ENCODE peak calls at places on chromosomes 5 and 9, in five cellular contexts. One of them, this sample, is unnamed.
A peak's percentile ranks its signal among the peaks of the same experiment; 100 is the strongest.

GRCh38 chr9:22416692-22417060 is 29.9 kb upstream of the DMRTA1 start:
- DNase-seq in neuronal stem cell: no peak
- DNase-seq in astrocyte: peak; percentile 63
- DNase-seq in GM23338: peak; percentile 2
- DNase-seq in mammary epithelial cell: peak; percentile 25
- DNase-seq in this sample: no peak

GRCh38 chr9:121684381-121685145 is 33.1 kb downstream of the DAB2IP start:
- DNase-seq in astrocyte: no peak
- DNase-seq in neuronal stem cell: peak; percentile 35
- DNase-seq in GM23338: peak; percentile 90
- DNase-seq in mammary epithelial cell: no peak
- DNase-seq in this sample: peak; percentile 37

GRCh38 chr5:176388003-176388340 is 426 bp downstream of the NOP16 start:
- DNase-seq in neuronal stem cell: no peak
- DNase-seq in astrocyte: peak; percentile 3
- DNase-seq in GM23338: peak; percentile 69
- DNase-seq in mammary epithelial cell: peak; percentile 27
- DNase-seq in this sample: peak; percentile 18

GRCh38 chr5:75756991-75757390 is 39.8 kb upstream of the POC5 start:
- DNase-seq in neuronal stem cell: no peak
- DNase-seq in astrocyte: no peak
- DNase-seq in mammary epithelial cell: peak; percentile 6
- DNase-seq in GM23338: no peak
- DNase-seq in this sample: no peak

GRCh38 chr5:87282254-87282653 is 14.6 kb downstream of the RASA1 start:
- DNase-seq in mammary epithelial cell: no peak
- DNase-seq in astrocyte: no peak
- DNase-seq in neuronal stem cell: no peak
- DNase-seq in GM23338: no peak
- DNase-seq in this sample: peak; percentile 46

GRCh38 chr5:16788957-16789356 is 147.1 kb downstream of the MYO10 start:
- DNase-seq in GM23338: no peak
- DNase-seq in astrocyte: no peak
- DNase-seq in mammary epithelial cell: no peak
- DNase-seq in neuronal stem cell: no peak
- DNase-seq in this sample: no peak

GRCh38 chr5:139655727-139656271 is 7.7 kb downstream of the CXXC5 start:
- DNase-seq in astrocyte: no peak
- DNase-seq in GM23338: peak; percentile 67
- DNase-seq in neuronal stem cell: no peak
- DNase-seq in mammary epithelial cell: no peak
- DNase-seq in this sample: no peak

GRCh38 chr5:89313804-89314588 is 431.0 kb upstream of the MEF2C start:
- DNase-seq in neuronal stem cell: no peak
- DNase-seq in astrocyte: peak; percentile 99
- DNase-seq in mammary epithelial cell: peak; percentile 95
- DNase-seq in GM23338: no peak
- DNase-seq in this sample: peak; percentile 95

GRCh38 chr9:136334541-136334940 is 7.2 kb downstream of the GPSM1 start:
- DNase-seq in astrocyte: no peak
- DNase-seq in neuronal stem cell: no peak
- DNase-seq in mammary epithelial cell: no peak
- DNase-seq in GM23338: no peak
- DNase-seq in this sample: no peak

GRCh38 chr5:125377151-125377550 is 630.7 kb upstream of the ZNF608 start:
- DNase-seq in mammary epithelial cell: no peak
- DNase-seq in neuronal stem cell: no peak
- DNase-seq in GM23338: no peak
- DNase-seq in astrocyte: no peak
- DNase-seq in this sample: no peak

GRCh38 chr9:109463924-109464625 is 34.0 kb downstream of the PTPN3 start:
- DNase-seq in mammary epithelial cell: peak; percentile 83
- DNase-seq in GM23338: no peak
- DNase-seq in neuronal stem cell: no peak
- DNase-seq in astrocyte: no peak
- DNase-seq in this sample: no peak

GRCh38 chr9:128523199-128523925 is 18.8 kb downstream of the GLE1 start:
- DNase-seq in mammary epithelial cell: no peak
- DNase-seq in neuronal stem cell: no peak
- DNase-seq in GM23338: peak; percentile 26
- DNase-seq in astrocyte: peak; percentile 29
- DNase-seq in this sample: no peak

GRCh38 chr5:126884269-126884819 is 107.4 kb downstream of the LMNB1 start:
- DNase-seq in mammary epithelial cell: peak; percentile 91
- DNase-seq in neuronal stem cell: no peak
- DNase-seq in GM23338: no peak
- DNase-seq in astrocyte: peak; percentile 84
- DNase-seq in this sample: no peak

GRCh38 chr9:128113526-128114325 is 13.8 kb downstream of the PTGES2 start:
- DNase-seq in GM23338: no peak
- DNase-seq in mammary epithelial cell: no peak
- DNase-seq in neuronal stem cell: no peak
- DNase-seq in astrocyte: no peak
- DNase-seq in this sample: no peak

GRCh38 chr5:64384761-64385160 is 121.1 kb upstream of the RGS7BP start:
- DNase-seq in GM23338: peak; percentile 50
- DNase-seq in mammary epithelial cell: peak; percentile 4
- DNase-seq in neuronal stem cell: no peak
- DNase-seq in astrocyte: peak; percentile 20
- DNase-seq in this sample: peak; percentile 66

GRCh38 chr5:1386274-1386717 is 41.4 kb upstream of the CLPTM1L start:
- DNase-seq in GM23338: peak; percentile 80
- DNase-seq in astrocyte: peak; percentile 8
- DNase-seq in neuronal stem cell: peak; percentile 48
- DNase-seq in mammary epithelial cell: peak; percentile 15
- DNase-seq in this sample: peak; percentile 72

GRCh38 chr9:133535285-133535877 is 877 bp downstream of the ADAMTSL2 start:
- DNase-seq in astrocyte: no peak
- DNase-seq in GM23338: no peak
- DNase-seq in mammary epithelial cell: no peak
- DNase-seq in neuronal stem cell: no peak
- DNase-seq in this sample: no peak

GRCh38 chr9:133536080-133536479 is 1.6 kb downstream of the ADAMTSL2 start:
- DNase-seq in mammary epithelial cell: no peak
- DNase-seq in GM23338: no peak
- DNase-seq in astrocyte: no peak
- DNase-seq in neuronal stem cell: no peak
- DNase-seq in this sample: no peak

GRCh38 chr9:133533878-133534277 is 626 bp upstream of the ADAMTSL2 start:
- DNase-seq in GM23338: no peak
- DNase-seq in astrocyte: no peak
- DNase-seq in neuronal stem cell: no peak
- DNase-seq in mammary epithelial cell: no peak
- DNase-seq in this sample: no peak

GRCh38 chr9:133532937-133533668 is 1.4 kb upstream of the ADAMTSL2 start:
- DNase-seq in neuronal stem cell: peak; percentile 68
- DNase-seq in GM23338: peak; percentile 87
- DNase-seq in mammary epithelial cell: peak; percentile 20
- DNase-seq in astrocyte: no peak
- DNase-seq in this sample: peak; percentile 47

GRCh38 chr9:133534346-133535284 is at the start of gene ADAMTSL2:
- DNase-seq in GM23338: peak; percentile 71
- DNase-seq in astrocyte: peak; percentile 36
- DNase-seq in neuronal stem cell: peak; percentile 44
- DNase-seq in mammary epithelial cell: no peak
- DNase-seq in this sample: no peak
- H3K4me3 ChIP-seq in GM23338: peak within 1 kb of the TSS; percentile 56
- H3K4me3 ChIP-seq in astrocyte: no peak within 1 kb of the TSS
- H3K4me3 ChIP-seq in neuronal stem cell: peak within 1 kb of the TSS; percentile 11
- H3K4me3 ChIP-seq in mammary epithelial cell: no peak within 1 kb of the TSS
- H3K4me3 ChIP-seq in this sample: no peak within 1 kb of the TSS

DNA sequence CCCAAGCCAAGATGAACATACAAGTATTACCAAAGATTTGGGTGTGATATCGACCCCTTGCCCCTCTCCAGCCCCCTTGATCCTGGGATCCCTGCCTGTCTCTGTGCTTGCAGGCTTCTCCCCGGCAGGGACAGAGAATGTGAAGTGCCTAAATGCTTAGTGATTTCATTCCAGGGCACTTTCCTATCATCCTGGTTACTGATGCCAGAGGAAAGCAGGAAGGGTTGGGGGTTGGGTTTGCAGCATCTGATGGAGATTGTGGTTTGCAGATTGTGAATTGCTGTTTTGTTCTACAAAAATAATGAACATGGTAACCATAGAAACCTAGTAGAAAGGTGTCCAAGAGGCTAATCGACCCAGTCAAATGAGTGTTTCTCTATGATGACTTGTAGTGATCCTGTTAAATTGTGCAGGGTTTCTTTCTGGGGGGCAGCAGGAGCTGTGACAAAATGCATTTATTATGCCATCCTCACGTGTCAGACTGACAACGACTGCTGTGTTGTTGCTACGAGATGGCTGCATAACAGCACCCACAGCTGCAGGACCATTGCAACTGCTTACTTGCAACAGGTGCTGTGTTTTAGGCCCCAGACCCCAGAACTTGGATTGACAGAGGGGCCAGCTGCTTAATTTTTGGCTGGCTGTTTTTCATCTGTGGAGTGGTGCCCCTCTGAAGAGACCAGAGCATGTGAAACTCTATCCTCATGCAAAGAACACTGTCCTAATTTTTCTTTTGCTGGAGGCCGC is 397.7 kb downstream of the GADD45G start:
- DNase-seq in mammary epithelial cell: no peak
- DNase-seq in neuronal stem cell: no peak
- DNase-seq in astrocyte: peak; percentile 55
- DNase-seq in GM23338: no peak
- DNase-seq in this sample: no peak
- H2AFZ ChIP-seq in mammary epithelial cell: no peak overlapping the region
- H2AFZ ChIP-seq in neuronal stem cell: no peak overlapping the region
- H2AFZ ChIP-seq in astrocyte: no peak overlapping the region
- H2AFZ ChIP-seq in GM23338: peak overlapping the region; percentile 32
- H2AFZ ChIP-seq in this sample: no peak overlapping the region

DNA sequence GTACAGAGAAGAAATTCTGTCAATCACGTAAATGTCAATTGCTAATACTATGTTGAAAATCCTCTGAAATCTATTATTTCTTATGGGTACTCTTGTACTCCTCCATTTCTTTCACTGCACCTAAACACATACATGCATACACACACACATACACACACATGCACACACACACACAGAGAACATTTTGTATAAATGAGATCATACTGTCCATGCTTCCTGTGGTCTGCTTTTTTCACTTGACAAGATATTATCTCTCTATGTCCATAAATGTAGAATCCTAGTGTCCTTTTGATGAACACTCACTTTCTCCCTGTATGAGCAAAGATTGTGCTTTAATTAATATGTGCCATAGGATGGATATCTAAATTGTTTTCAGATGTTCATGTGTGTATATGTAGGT is 32.7 kb upstream of the TLR4 start:
- DNase-seq in neuronal stem cell: no peak
- DNase-seq in mammary epithelial cell: peak; percentile 24
- DNase-seq in astrocyte: no peak
- DNase-seq in GM23338: no peak
- DNase-seq in this sample: no peak
- H3K27ac ChIP-seq in neuronal stem cell: no peak overlapping the region
- H3K27ac ChIP-seq in mammary epithelial cell: peak overlapping the region; percentile 13
- H3K27ac ChIP-seq in astrocyte: no peak overlapping the region
- H3K27ac ChIP-seq in GM23338: no peak overlapping the region
- H3K27ac ChIP-seq in this sample: no peak overlapping the region

DNA sequence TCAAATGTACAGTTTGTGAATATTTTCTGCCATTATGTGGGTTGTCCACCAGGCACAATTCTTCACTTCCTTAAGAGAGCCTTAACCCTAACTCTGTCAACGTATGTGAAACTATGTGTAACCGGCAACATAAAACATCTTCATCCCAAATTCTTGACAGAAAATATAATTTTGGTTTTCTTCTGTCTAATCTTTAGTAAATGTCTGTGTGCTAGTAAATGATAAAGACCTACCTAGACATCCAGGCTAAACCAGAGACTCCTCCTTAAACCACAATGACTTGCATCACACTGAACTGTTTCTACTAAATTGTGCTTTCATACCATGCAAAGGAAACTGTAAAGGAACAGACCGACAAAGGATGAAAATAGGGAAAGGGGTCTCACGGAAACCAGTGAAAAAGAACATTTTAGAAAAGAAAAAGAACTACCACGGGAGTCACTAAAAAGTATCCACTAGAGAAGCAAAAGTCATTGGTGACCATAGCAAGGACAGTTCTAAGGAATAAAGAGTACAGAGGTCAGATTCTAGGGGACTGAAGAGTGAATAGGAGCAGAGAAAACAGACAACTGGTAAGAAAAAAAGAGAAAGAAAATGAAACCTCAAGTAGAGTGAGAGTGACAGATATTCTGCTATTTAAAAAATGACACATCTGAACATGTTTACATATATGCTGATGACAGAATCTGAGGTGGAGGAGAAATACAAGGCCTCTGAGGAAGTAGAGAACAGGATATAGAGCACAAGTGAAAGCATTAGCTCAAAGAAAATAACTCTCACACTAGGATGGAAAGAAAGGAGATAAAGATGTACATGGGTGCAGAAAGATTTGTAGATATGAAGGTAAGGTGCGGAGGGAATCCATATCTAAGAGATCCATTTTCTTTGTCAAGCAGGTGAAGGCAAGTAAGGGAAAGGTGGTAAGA is 49.4 kb downstream of the FNIP1 start:
- DNase-seq in astrocyte: peak; percentile 60
- DNase-seq in mammary epithelial cell: peak; percentile 38
- DNase-seq in GM23338: no peak
- DNase-seq in neuronal stem cell: no peak
- DNase-seq in this sample: no peak
- H3K4me3 ChIP-seq in astrocyte: no peak overlapping the region
- H3K4me3 ChIP-seq in mammary epithelial cell: no peak overlapping the region
- H3K4me3 ChIP-seq in GM23338: no peak overlapping the region
- H3K4me3 ChIP-seq in neuronal stem cell: no peak overlapping the region
- H3K4me3 ChIP-seq in this sample: no peak overlapping the region

DNA sequence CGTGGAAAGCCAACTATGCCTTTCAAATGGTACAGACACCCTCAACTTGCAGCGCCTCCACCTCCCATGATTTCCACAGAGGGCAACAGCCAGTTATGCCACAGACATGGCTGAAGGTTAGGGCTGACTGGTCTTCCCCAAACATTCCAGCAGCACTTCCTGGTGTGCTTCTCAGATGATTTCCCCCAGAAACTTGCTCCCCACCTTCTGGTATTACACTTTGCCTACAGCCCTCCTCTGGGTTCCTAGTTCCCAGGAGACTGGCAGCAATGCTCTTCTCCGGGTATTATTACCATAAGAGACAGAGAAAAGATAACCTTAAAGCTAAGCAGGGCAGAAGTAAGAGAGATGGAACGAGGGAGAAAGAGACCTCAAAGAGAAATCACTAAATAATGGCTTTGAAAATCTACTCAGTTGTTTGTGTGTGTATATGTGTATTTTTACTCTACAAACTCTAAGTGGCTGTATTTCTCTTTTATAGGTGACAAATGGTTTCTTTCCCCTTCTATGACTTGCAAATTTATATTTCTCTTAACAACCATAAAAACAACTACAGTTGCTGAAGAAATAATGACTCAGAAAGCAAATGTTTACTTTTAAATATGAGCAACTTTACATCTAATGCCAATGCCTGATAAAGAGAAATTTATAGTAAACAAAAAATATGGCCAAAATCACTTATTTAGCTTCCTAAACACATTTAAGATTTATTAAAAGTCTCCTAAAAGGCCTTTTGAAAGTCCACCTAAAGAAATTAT is 133.7 kb downstream of the PDE4D start:
- DNase-seq in neuronal stem cell: no peak
- DNase-seq in GM23338: peak; percentile 41
- DNase-seq in astrocyte: no peak
- DNase-seq in mammary epithelial cell: no peak
- DNase-seq in this sample: no peak
- H2AFZ ChIP-seq in neuronal stem cell: peak overlapping the region; percentile 37
- H2AFZ ChIP-seq in GM23338: peak overlapping the region; percentile 61
- H2AFZ ChIP-seq in astrocyte: peak overlapping the region; percentile 29
- H2AFZ ChIP-seq in mammary epithelial cell: no peak overlapping the region
- H2AFZ ChIP-seq in this sample: no peak overlapping the region

This sample was measured in MM.1S.